ENCODE peak calls at places on chromosomes 3 and 15, in five cellular contexts. W, C, G, O and K are unnamed samples.

GRCh38 chr3:34582054-34582453 is 783.6 kb downstream of the PDCD6IP start:
- DNase-seq in W (no peak), C (no peak), G (no peak), O (no peak), K (no peak)

GRCh38 chr15:70086636-70087035 is 11.1 kb downstream of the TLE3 start:
- DNase-seq in W (no peak), C (no peak), G (no peak), O (no peak), K (no peak)

GRCh38 chr3:115100172-115100571 is 46.9 kb downstream of the ZBTB20 start:
- DNase-seq in W (no peak), C (no peak), G (peak), O (peak), K (no peak)

GRCh38 chr3:158532099-158532734 is 38.8 kb upstream of the MLF1 start:
- DNase-seq in W (no peak), C (no peak), G (no peak), O (peak), K (peak)

GRCh38 chr3:153379516-153379915 is 217.5 kb downstream of the RAP2B start:
- DNase-seq in W (peak), C (no peak), G (no peak), O (peak), K (no peak)

GRCh38 chr3:171967137-171967783 is 72.1 kb upstream of the FNDC3B start:
- DNase-seq in W (peak), C (no peak), G (no peak), O (peak), K (no peak)

GRCh38 chr3:33231755-33232465 is 13.3 kb upstream of the SUSD5 start:
- DNase-seq in W (no peak), C (no peak), G (no peak), O (no peak), K (no peak)

GRCh38 chr3:71724584-71725278 is 471 bp downstream of the EIF4E3 start:
- DNase-seq in W (no peak), C (peak), G (peak), O (no peak), K (no peak)

GRCh38 chr15:95853350-95853749 is 477.1 kb upstream of the NR2F2 start:
- DNase-seq in W (no peak), C (no peak), G (no peak), O (peak), K (no peak)

GRCh38 chr3:25661694-25662455 is 2.8 kb downstream of the TOP2B start:
- DNase-seq in W (no peak), C (no peak), G (no peak), O (peak), K (no peak)

GRCh38 chr3:129512595-129512994 is 15.8 kb upstream of the RHO start:
- DNase-seq in W (no peak), C (no peak), G (no peak), O (no peak), K (no peak)

GRCh38 chr3:138082085-138082991 is 33.1 kb downstream of the DZIP1L start:
- DNase-seq in W (peak), C (no peak), G (no peak), O (peak), K (no peak)

GRCh38 chr3:109563149-109563548 is 225.8 kb upstream of the DPPA4 start:
- DNase-seq in W (no peak), C (no peak), G (no peak), O (no peak), K (no peak)

GRCh38 chr3:106249159-106249558 is 380.3 kb upstream of the CBLB start:
- DNase-seq in W (peak), C (no peak), G (no peak), O (peak), K (no peak)
- TF ChIP-seq CTCF in W (no peak), C (no peak), G (no peak), O (no peak), K (no peak)

GRCh38 chr3:139455855-139456254 is 20.5 kb downstream of the RBP2 start:
- DNase-seq in W (no peak), C (no peak), G (no peak), O (no peak), K (no peak)
- TF ChIP-seq CTCF in W (no peak), C (peak), G (peak), O (no peak), K (no peak)

DNA sequence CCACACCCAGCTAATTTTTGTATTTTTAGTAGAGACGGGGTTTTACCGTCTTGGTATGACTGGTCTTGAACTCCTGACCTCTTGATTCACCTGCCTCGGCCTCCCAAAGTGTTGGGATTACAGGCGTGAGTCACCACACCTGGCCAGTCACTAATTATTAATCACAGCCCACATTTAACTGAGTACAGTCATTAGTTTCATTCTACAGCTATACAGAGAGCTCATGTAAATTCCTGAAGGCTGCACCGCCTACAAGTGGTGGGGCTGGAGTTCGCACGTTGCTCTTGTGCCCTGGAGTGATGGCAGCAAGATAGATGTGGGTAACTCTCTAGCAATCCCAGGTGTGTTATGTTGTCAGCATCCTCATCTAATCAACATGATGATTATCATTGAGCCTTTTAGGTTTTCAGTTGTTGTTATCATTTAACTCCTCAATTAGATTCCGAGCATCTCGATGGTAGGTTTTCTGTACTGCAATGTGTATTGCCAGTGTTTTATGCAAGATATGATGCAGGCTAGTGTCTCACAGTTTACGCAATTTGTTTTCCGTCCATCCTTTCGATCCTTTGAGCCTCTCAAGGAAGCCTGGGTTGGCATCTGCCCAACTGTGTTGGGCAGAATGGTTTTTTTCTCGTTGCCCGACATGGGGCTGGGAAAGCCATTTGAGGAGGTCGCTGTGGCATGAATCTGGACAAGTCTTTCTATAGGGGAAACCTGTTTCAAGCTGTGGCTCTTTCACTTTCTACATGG is 216.3 kb downstream of the LPP start:
- DNase-seq in W (no peak), C (no peak), G (no peak), O (no peak), K (no peak)
- TF ChIP-seq CTCF in W (no peak), C (no peak), G (no peak), O (no peak), K (peak)

GRCh38 chr3:191543018-191543417 is 82.1 kb downstream of the PYDC2 start:
- DNase-seq in W (no peak), C (no peak), G (no peak), O (no peak), K (no peak)
- TF ChIP-seq CTCF in W (no peak), C (no peak), G (no peak), O (no peak), K (no peak)

GRCh38 chr3:14646589-14647413 is 4.8 kb upstream of the CCDC174 start:
- DNase-seq in W (no peak), C (no peak), G (no peak), O (no peak), K (no peak)

GRCh38 chr3:14650193-14650592 is 1.4 kb upstream of the CCDC174 start:
- DNase-seq in W (no peak), C (no peak), G (no peak), O (no peak), K (no peak)

GRCh38 chr3:14647976-14648955 is 3.3 kb upstream of the CCDC174 start:
- DNase-seq in W (no peak), C (no peak), G (peak), O (no peak), K (no peak)

GRCh38 chr3:14649466-14649865 is 2.1 kb upstream of the CCDC174 start:
- DNase-seq in W (no peak), C (no peak), G (no peak), O (no peak), K (no peak)

GRCh38 chr3:14651440-14652251 is at the start of gene CCDC174:
- DNase-seq in W (peak), C (peak), G (peak), O (peak), K (peak)
- TF ChIP-seq CTCF in W (no peak), C (no peak), G (no peak), O (peak), K (no peak)

DNA sequence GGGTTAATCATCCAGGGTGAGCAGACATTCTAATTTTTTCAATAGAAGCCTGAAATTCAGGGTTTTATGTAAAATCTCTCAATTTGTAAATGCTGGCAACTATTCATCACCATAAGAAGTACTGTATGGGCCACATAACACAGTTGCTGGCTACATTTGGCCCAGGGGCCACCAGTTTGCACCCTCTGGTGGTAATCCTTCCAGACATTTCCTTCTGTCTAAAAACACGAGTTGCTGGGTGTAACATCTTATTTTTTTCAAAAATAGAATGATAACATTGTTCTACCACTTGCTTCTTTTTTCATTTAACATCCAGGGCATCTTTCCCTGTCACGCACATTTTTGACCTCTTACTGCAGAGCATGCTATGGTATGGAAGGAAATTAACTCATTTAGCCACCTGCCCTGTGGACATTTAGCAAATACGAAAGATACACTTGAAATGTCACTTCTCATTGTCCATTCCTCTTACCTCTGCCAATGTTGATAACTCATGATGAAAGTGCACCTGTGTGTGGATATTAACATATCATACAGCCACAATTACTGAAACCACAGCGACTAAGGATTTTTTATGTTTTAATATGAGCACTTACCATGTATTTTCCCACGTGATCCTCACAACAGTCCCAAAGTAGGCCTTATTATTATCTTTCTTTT is 117.5 kb upstream of the ARHGEF3 start:
- DNase-seq in W (no peak), C (no peak), G (no peak), O (no peak), K (no peak)
- TF ChIP-seq CTCF in W (no peak), C (no peak), G (no peak), O (no peak), K (peak)